ENCODE peak calls at places on chromosomes 5 and 9, in six cellular contexts. H is right cardiac atrium, U is tibial artery, Q is GM23338, T is ovary, Y is heart right ventricle. N is an unnamed sample.

GRCh38 chr9:19967567-19968459 is 179.0 kb upstream of the SLC24A2 start:
- DNase-seq in H (no peak), U (no peak), Q (peak; percentile 80), T (no peak), Y (no peak), N (no peak)

GRCh38 chr9:21817176-21817575 is 14.7 kb downstream of the MTAP start:
- DNase-seq in H (no peak), U (no peak), Q (no peak), T (no peak), Y (no peak), N (peak; percentile 50)

GRCh38 chr9:73200694-73201432 is 49.2 kb downstream of the ANXA1 start:
- DNase-seq in H (no peak), U (no peak), Q (peak; percentile 81), T (no peak), Y (no peak), N (no peak)

GRCh38 chr5:39206630-39207319 is 12.6 kb downstream of the FYB1 start:
- DNase-seq in H (no peak), U (no peak), Q (no peak), T (no peak), Y (no peak), N (no peak)

GRCh38 chr5:28301676-28302075 is 1263.3 kb upstream of the CDH9 start:
- DNase-seq in H (no peak), U (no peak), Q (no peak), T (no peak), Y (no peak), N (peak; percentile 92)

GRCh38 chr9:125743687-125744428 is 3.3 kb upstream of the PBX3 start:
- DNase-seq in H (no peak), U (no peak), Q (no peak), T (no peak), Y (no peak), N (no peak)

GRCh38 chr5:10885026-10885425 is 124.0 kb upstream of the DAP start:
- DNase-seq in H (no peak), U (no peak), Q (no peak), T (no peak), Y (no peak), N (peak; percentile 51)

GRCh38 chr5:153888781-153889180 is 149.9 kb downstream of the FAM114A2 start:
- DNase-seq in H (no peak), U (no peak), Q (no peak), T (no peak), Y (no peak), N (no peak)

GRCh38 chr9:18404482-18405029 is 69.4 kb upstream of the ADAMTSL1 start:
- DNase-seq in H (no peak), U (no peak), Q (no peak), T (no peak), Y (no peak), N (no peak)

GRCh38 chr5:171520300-171521170 is 101.1 kb downstream of the FGF18 start:
- DNase-seq in H (peak; percentile 76), U (no peak), Q (peak; percentile 89), T (peak; percentile 25), Y (no peak), N (no peak)

GRCh38 chr9:93589688-93590087 is 13.3 kb downstream of the PHF2 start:
- DNase-seq in H (no peak), U (peak; percentile 31), Q (no peak), T (peak; percentile 24), Y (no peak), N (no peak)

GRCh38 chr5:171315925-171316257 is 6.8 kb downstream of the TLX3 start:
- DNase-seq in H (no peak), U (peak; percentile 51), Q (no peak), T (no peak), Y (no peak), N (no peak)

GRCh38 chr9:113578877-113579269 is 115.3 kb downstream of the RGS3 start:
- DNase-seq in H (no peak), U (no peak), Q (no peak), T (no peak), Y (no peak), N (peak; percentile 96)

GRCh38 chr5:83721878-83722779 is 1.5 kb upstream of the HAPLN1 start:
- DNase-seq in H (peak; percentile 91), U (peak; percentile 84), Q (peak; percentile 85), T (peak; percentile 53), Y (peak; percentile 51), N (peak; percentile 57)

GRCh38 chr9:137095664-137096517 is 9.1 kb downstream of the MAN1B1 start:
- DNase-seq in H (peak; percentile 60), U (no peak), Q (peak; percentile 29), T (no peak), Y (no peak), N (no peak)

GRCh38 chr5:96247097-96247675 is 185.9 kb downstream of the PCSK1 start:
- DNase-seq in H (peak; percentile 47), U (peak; percentile 89), Q (no peak), T (no peak), Y (peak; percentile 52), N (peak; percentile 93)

GRCh38 chr9:6149315-6149714 is 66.3 kb upstream of the IL33 start:
- DNase-seq in H (no peak), U (no peak), Q (no peak), T (no peak), Y (peak; percentile 14), N (no peak)

GRCh38 chr9:3830296-3830695 is 304.5 kb upstream of the RFX3 start:
- DNase-seq in H (no peak), U (no peak), Q (no peak), T (no peak), Y (no peak), N (no peak)

GRCh38 chr9:7042124-7042523 is 284.4 kb downstream of the KDM4C start:
- DNase-seq in H (no peak), U (no peak), Q (no peak), T (no peak), Y (no peak), N (peak; percentile 45)

GRCh38 chr5:16508730-16509531 is 43.3 kb upstream of the ZNF622 start:
- DNase-seq in H (peak; percentile 83), U (peak; percentile 71), Q (peak; percentile 62), T (no peak), Y (peak; percentile 74), N (peak; percentile 89)

GRCh38 chr9:133737774-133738038 is 446 bp downstream of the SARDH start:
- DNase-seq in H (no peak), U (no peak), Q (no peak), T (no peak), Y (no peak), N (no peak)

GRCh38 chr9:36765468-36766341 is 193.0 kb downstream of the MELK start:
- DNase-seq in H (peak; percentile 85), U (peak; percentile 76), Q (peak; percentile 94), T (peak; percentile 86), Y (peak; percentile 38), N (peak; percentile 74)

GRCh38 chr9:5951686-5952211 is 61.1 kb downstream of the MLANA start:
- DNase-seq in H (no peak), U (no peak), Q (no peak), T (no peak), Y (no peak), N (peak; percentile 57)

GRCh38 chr5:37740331-37741066 is 99.3 kb downstream of the GDNF start:
- DNase-seq in H (no peak), U (no peak), Q (no peak), T (no peak), Y (no peak), N (no peak)

GRCh38 chr9:107690026-107690425 is 200.5 kb upstream of the KLF4 start:
- DNase-seq in H (no peak), U (no peak), Q (no peak), T (no peak), Y (no peak), N (no peak)
- H3K4me3 ChIP-seq in H (no peak overlapping the region), U (no peak overlapping the region), Q (no peak overlapping the region), T (no peak overlapping the region), Y (no peak overlapping the region), N (no peak overlapping the region)

GRCh38 chr5:148828461-148829247 is 2.2 kb downstream of the ADRB2 start:
- DNase-seq in H (no peak), U (no peak), Q (no peak), T (no peak), Y (no peak), N (peak; percentile 61)

GRCh38 chr5:148829248-148829594 is 2.8 kb downstream of the ADRB2 start:
- DNase-seq in H (no peak), U (no peak), Q (no peak), T (no peak), Y (no peak), N (no peak)

GRCh38 chr5:148829734-148830133 is 3.3 kb downstream of the ADRB2 start:
- DNase-seq in H (no peak), U (no peak), Q (no peak), T (no peak), Y (no peak), N (no peak)

GRCh38 chr5:148831590-148832565 is 5.5 kb downstream of the ADRB2 start:
- DNase-seq in H (no peak), U (no peak), Q (no peak), T (no peak), Y (no peak), N (no peak)

DNA sequence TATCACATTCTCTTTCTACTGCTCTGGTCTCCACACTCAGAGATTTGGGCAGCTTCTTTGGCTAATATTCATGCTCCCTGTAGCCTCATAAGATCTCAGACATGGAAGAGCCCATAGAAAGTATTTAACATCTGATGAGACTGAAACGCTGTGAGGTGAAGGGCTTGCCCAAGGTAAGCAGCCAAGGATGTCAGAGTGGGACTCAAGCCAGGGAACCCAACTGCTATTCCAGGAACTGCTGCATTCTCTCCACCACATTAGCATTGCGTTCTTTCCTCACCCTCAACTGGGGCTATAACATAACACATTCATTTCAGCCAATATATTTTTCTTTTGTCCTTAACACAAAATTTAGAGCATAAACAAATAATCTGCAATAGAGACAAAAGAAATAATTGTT is 3.8 kb downstream of the ADRB2 start:
- DNase-seq in H (no peak), U (no peak), Q (no peak), T (no peak), Y (no peak), N (no peak)
- H3K4me1 ChIP-seq in H (no peaks in the 10 kb centered on the region), U (peaks cover 3% of the 10 kb centered on the region), Q (peaks cover 7% of the 10 kb centered on the region), T (no peaks in the 10 kb centered on the region), Y (peaks cover 52% of the 10 kb centered on the region), N (peaks cover 34% of the 10 kb centered on the region)

DNA sequence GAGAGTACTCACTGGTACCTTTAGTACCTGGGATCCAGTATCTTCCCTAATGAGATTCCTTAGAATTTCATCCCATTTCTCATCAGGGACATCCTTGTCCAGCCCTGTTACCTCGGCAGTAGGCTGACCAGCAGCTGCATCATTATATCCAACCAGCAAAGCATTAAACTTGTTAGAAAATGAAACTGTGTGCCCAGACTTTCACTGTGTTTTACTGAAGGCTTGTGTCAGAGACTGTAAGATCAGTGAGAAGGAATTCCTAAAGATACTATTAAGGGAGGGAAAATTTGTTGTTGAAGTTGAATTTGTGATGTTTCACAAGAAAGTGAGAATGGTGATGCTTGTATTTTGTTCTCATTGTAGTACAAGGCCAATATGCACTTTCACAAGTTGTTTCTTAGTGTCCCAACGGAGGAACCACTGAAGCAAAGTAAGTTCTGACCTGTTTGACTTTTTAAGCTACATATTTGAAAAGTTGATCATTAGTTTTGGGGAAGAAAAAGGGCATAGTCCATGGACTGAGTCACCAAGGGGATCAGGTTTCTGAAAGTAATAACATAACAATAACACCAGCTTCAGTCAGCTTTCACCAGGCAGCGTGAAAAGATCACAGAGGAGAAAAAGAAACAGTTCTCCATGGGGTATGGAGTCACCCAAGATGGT is 48.8 kb downstream of the GRAMD2B start:
- DNase-seq in H (no peak), U (no peak), Q (no peak), T (no peak), Y (no peak), N (peak; percentile 86)
- H3K4me3 ChIP-seq in H (no peak overlapping the region), U (no peak overlapping the region), Q (no peak overlapping the region), T (no peak overlapping the region), Y (no peak overlapping the region), N (no peak overlapping the region)

DNA sequence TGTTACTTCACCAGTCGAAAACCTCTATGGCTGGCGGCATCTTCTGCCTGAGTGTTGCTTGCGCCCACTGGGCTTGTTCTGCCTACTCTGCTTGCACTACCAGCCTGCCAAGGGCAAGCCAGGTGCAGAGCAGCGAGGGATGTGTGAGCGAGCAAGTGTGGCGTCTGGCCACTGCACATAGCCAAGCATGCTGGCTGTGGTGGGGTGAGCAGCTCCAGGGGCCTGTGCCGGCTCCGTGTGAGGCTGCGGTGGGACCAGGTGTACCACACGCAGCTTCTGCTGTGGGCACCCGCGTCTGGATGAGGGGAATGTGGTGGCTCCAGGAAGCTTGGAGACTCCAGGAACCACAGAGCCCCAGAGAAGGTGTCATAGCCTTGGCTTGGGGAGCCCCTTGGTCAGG is 51.4 kb downstream of the GTF3C4 start:
- DNase-seq in H (no peak), U (peak; percentile 28), Q (no peak), T (no peak), Y (no peak), N (no peak)
- H3K4me1 ChIP-seq in H (no peaks in the 10 kb centered on the region), U (no peaks in the 10 kb centered on the region), Q (no peaks in the 10 kb centered on the region), T (no peaks in the 10 kb centered on the region), Y (no peaks in the 10 kb centered on the region), N (no peaks in the 10 kb centered on the region)

N was measured in mammary epithelial cell.